ENCODE peak calls at places on chromosome 12, in four cellular contexts. U, K, Q and O are unnamed samples.

GRCh38 chr12:2860170-2860569 is 3.3 kb upstream of the TEX52 start:
- DNase-seq in K (no peak), Q (no peak), U (no peak), O (no peak)

GRCh38 chr12:95820096-95820703 is 29.6 kb upstream of the NTN4 start:
- DNase-seq in U (no peak), K (no peak), Q (peak; percentile 47), O (no peak)

GRCh38 chr12:111359231-111359913 is 9.5 kb downstream of the PHETA1 start:
- DNase-seq in U (no peak), K (no peak), Q (no peak), O (no peak)

GRCh38 chr12:127162902-127163301 is 1104.1 kb upstream of the TMEM132C start:
- DNase-seq in K (no peak), Q (no peak), U (no peak), O (no peak)

GRCh38 chr12:53231859-53232640 is at the start of gene RARG:
- DNase-seq in Q (peak; percentile 59), K (no peak), U (no peak), O (no peak)

GRCh38 chr12:15540025-15540424 is 217.7 kb downstream of the PTPRO start:
- DNase-seq in Q (no peak), K (no peak), U (no peak), O (no peak)

GRCh38 chr12:98698603-98699463 is 53.7 kb downstream of the APAF1 start:
- DNase-seq in K (peak; percentile 37), U (no peak), Q (peak; percentile 88), O (peak; percentile 22)

GRCh38 chr12:107783406-107784376 is 9.2 kb downstream of the ASCL4 start:
- DNase-seq in U (no peak), Q (no peak), K (no peak), O (no peak)

GRCh38 chr12:108907861-108908302 is 28.0 kb downstream of the DAO start:
- DNase-seq in U (peak; percentile 7), Q (no peak), K (no peak), O (no peak)

GRCh38 chr12:21911832-21912231 is 29.4 kb downstream of the ABCC9 start:
- DNase-seq in U (no peak), K (no peak), Q (no peak), O (no peak)

GRCh38 chr12:3935078-3935477 is 61.9 kb upstream of the PARP11 start:
- DNase-seq in K (no peak), Q (no peak), U (no peak), O (no peak)
- H3K9ac ChIP-seq in K (no peak overlapping the region), Q (no peak overlapping the region), U (no peak overlapping the region), O (no peak overlapping the region)

GRCh38 chr12:45781080-45781479 is 51.6 kb downstream of the ARID2 start:
- DNase-seq in Q (no peak), K (no peak), U (no peak), O (no peak)
- H3K27ac ChIP-seq in Q (no peak overlapping the region), K (no peak overlapping the region), U (no peak overlapping the region), O (no peak overlapping the region)

GRCh38 chr12:24530689-24531088 is 418.2 kb downstream of the BCAT1 start:
- DNase-seq in K (no peak), U (no peak), Q (no peak), O (no peak)
- H3K9ac ChIP-seq in K (no peak overlapping the region), U (no peak overlapping the region), Q (no peak overlapping the region), O (no peak overlapping the region)

GRCh38 chr12:75813066-75813465 is 218.5 kb downstream of the PHLDA1 start:
- DNase-seq in U (no peak), Q (peak; percentile 45), K (no peak), O (no peak)

GRCh38 chr12:75818863-75819262 is 212.7 kb downstream of the PHLDA1 start:
- DNase-seq in K (no peak), Q (no peak), U (no peak), O (no peak)

GRCh38 chr12:75814856-75815754 is 216.5 kb downstream of the PHLDA1 start:
- DNase-seq in U (peak; percentile 67), Q (peak; percentile 95), K (no peak), O (no peak)

GRCh38 chr12:75816892-75817291 is 214.7 kb downstream of the PHLDA1 start:
- DNase-seq in U (peak; percentile 85), K (no peak), Q (peak; percentile 74), O (no peak)

DNA sequence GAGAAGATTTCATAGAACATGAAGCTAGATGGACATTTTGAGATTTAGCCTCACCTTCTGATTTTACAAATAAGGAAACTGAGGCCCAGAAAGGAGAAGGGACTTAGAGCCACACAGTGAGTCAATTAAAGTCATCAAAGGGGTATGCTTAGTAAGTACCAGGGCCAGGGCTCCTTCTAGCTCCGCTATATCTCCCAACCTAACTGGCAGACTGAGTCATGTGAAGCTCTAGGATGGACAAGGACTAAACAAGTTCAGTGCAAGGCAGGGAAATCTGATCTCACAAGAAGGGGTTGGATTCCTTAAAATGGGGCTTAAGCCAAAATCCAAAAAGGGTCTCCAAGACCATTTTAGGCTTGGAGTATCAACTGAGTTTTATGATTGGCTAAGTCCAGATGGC is 215.8 kb downstream of the PHLDA1 start:
- DNase-seq in K (no peak), U (no peak), Q (peak; percentile 48), O (no peak)
- H3K27ac ChIP-seq in K (no peak overlapping the region), U (peak overlapping the region; percentile 64), Q (peak overlapping the region; percentile 95), O (no peak overlapping the region)

DNA sequence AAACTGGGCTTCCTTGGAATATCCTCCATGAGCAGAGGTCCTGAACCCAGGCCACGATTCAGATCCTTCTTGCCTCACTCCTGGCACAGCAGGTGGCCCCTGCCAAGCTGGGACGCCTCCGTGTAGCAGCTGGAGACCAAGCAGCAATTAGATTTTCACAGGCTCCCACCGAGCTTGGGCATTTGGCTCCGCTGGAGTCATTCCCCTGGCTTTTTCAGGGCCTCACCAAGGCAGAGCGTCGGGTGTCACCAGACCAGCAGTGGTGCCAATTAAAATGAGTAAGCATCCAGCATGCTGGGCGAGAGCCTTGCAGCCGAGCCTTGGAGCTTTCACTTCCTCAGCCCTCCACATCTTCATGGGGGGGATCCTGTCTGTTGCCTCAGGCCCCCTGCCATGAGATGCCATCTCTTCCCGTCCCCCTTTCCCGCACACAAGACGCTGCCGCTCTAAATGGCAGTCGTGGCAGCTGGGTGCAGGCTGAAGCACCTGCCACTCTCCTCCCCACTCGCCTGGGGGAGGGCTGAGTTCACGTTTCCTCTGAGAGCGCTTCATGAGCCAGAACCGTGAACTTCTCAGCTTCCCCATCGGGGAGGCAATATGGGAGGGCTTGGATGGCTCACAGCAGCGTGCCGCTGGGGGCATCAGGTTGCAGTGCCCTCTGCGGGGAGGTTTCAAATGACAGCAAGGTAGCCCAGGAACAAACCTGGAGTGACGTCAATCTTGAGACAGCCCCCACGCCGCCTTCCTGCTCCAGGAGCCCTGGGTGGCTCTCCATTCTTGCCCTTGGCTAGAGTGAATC is 11.7 kb downstream of the TPCN1 start:
- DNase-seq in Q (peak; percentile 97), K (no peak), U (no peak), O (no peak)
- H3K9ac ChIP-seq in Q (peak overlapping the region; percentile 65), K (no peak overlapping the region), U (no peak overlapping the region), O (no peak overlapping the region)